ENCODE peak calls at places on chromosome X, in ten cellular contexts. One of them, this sample, is unnamed.

GRCh38 chrX:129780441-129781105 is 824 bp downstream of the SASH3 start:
- DNase-seq in germinal center: no peak
- DNase-seq in AG10803: no peak
- DNase-seq in substantia nigra: peak; percentile 1
- DNase-seq in T-helper 2 cell: no peak
- DNase-seq in neural progenitor cell: no peak
- DNase-seq in activated effector memory CD4-positive, alpha-beta T cell treated with anti-CD3 and anti-CD28 coated beads, Interleukin-2, amount 50 U/mL, for 16 hours: no peak
- DNase-seq in AG08396: no peak
- DNase-seq in G401: no peak
- DNase-seq in dorsolateral prefrontal cortex: no peak
- DNase-seq in this sample: no peak

GRCh38 chrX:47091149-47091775 is 13.0 kb downstream of the RGN start:
- DNase-seq in T-helper 2 cell: no peak
- DNase-seq in substantia nigra: no peak
- DNase-seq in AG08396: no peak
- DNase-seq in dorsolateral prefrontal cortex: no peak
- DNase-seq in neural progenitor cell: peak; percentile 39
- DNase-seq in activated effector memory CD4-positive, alpha-beta T cell treated with anti-CD3 and anti-CD28 coated beads, Interleukin-2, amount 50 U/mL, for 16 hours: no peak
- DNase-seq in AG10803: peak; percentile 10
- DNase-seq in germinal center: no peak
- DNase-seq in G401: no peak
- DNase-seq in this sample: peak; percentile 6

GRCh38 chrX:7132335-7133035 is 15.0 kb upstream of the STS start:
- DNase-seq in AG08396: peak; percentile 34
- DNase-seq in activated effector memory CD4-positive, alpha-beta T cell treated with anti-CD3 and anti-CD28 coated beads, Interleukin-2, amount 50 U/mL, for 16 hours: peak; percentile 67
- DNase-seq in dorsolateral prefrontal cortex: no peak
- DNase-seq in substantia nigra: no peak
- DNase-seq in AG10803: peak; percentile 77
- DNase-seq in germinal center: peak; percentile 11
- DNase-seq in T-helper 2 cell: no peak
- DNase-seq in neural progenitor cell: peak; percentile 42
- DNase-seq in G401: peak; percentile 17
- DNase-seq in this sample: peak; percentile 46

GRCh38 chrX:24426340-24426913 is 38.7 kb upstream of the PDK3 start:
- DNase-seq in activated effector memory CD4-positive, alpha-beta T cell treated with anti-CD3 and anti-CD28 coated beads, Interleukin-2, amount 50 U/mL, for 16 hours: no peak
- DNase-seq in substantia nigra: no peak
- DNase-seq in dorsolateral prefrontal cortex: no peak
- DNase-seq in AG08396: no peak
- DNase-seq in neural progenitor cell: peak; percentile 25
- DNase-seq in AG10803: no peak
- DNase-seq in G401: no peak
- DNase-seq in T-helper 2 cell: peak; percentile 13
- DNase-seq in germinal center: peak; percentile 15
- DNase-seq in this sample: no peak

GRCh38 chrX:63747331-63747730 is 37.7 kb downstream of the ARHGEF9 start:
- DNase-seq in activated effector memory CD4-positive, alpha-beta T cell treated with anti-CD3 and anti-CD28 coated beads, Interleukin-2, amount 50 U/mL, for 16 hours: no peak
- DNase-seq in dorsolateral prefrontal cortex: no peak
- DNase-seq in neural progenitor cell: no peak
- DNase-seq in T-helper 2 cell: no peak
- DNase-seq in substantia nigra: no peak
- DNase-seq in AG10803: peak; percentile 70
- DNase-seq in G401: no peak
- DNase-seq in germinal center: no peak
- DNase-seq in AG08396: peak; percentile 37
- DNase-seq in this sample: no peak

GRCh38 chrX:41604154-41604553 is 84.6 kb upstream of the GPR34 start:
- DNase-seq in G401: no peak
- DNase-seq in substantia nigra: no peak
- DNase-seq in AG10803: no peak
- DNase-seq in dorsolateral prefrontal cortex: no peak
- DNase-seq in neural progenitor cell: no peak
- DNase-seq in activated effector memory CD4-positive, alpha-beta T cell treated with anti-CD3 and anti-CD28 coated beads, Interleukin-2, amount 50 U/mL, for 16 hours: no peak
- DNase-seq in AG08396: no peak
- DNase-seq in germinal center: no peak
- DNase-seq in T-helper 2 cell: no peak
- DNase-seq in this sample: no peak

GRCh38 chrX:7706032-7706431 is 136.9 kb upstream of the VCX start:
- DNase-seq in T-helper 2 cell: no peak
- DNase-seq in neural progenitor cell: no peak
- DNase-seq in dorsolateral prefrontal cortex: no peak
- DNase-seq in G401: peak; percentile 1
- DNase-seq in substantia nigra: no peak
- DNase-seq in AG08396: peak; percentile 7
- DNase-seq in AG10803: peak; percentile 0
- DNase-seq in activated effector memory CD4-positive, alpha-beta T cell treated with anti-CD3 and anti-CD28 coated beads, Interleukin-2, amount 50 U/mL, for 16 hours: no peak
- DNase-seq in germinal center: no peak
- DNase-seq in this sample: no peak

GRCh38 chrX:153773741-153774575 is 6.9 kb upstream of the SRPK3 start:
- DNase-seq in germinal center: no peak
- DNase-seq in G401: no peak
- DNase-seq in T-helper 2 cell: no peak
- DNase-seq in dorsolateral prefrontal cortex: peak; percentile 22
- DNase-seq in activated effector memory CD4-positive, alpha-beta T cell treated with anti-CD3 and anti-CD28 coated beads, Interleukin-2, amount 50 U/mL, for 16 hours: peak; percentile 46
- DNase-seq in AG08396: no peak
- DNase-seq in substantia nigra: no peak
- DNase-seq in neural progenitor cell: no peak
- DNase-seq in AG10803: no peak
- DNase-seq in this sample: no peak

GRCh38 chrX:74535211-74535621 is 79.2 kb downstream of the RLIM start:
- DNase-seq in substantia nigra: no peak
- DNase-seq in activated effector memory CD4-positive, alpha-beta T cell treated with anti-CD3 and anti-CD28 coated beads, Interleukin-2, amount 50 U/mL, for 16 hours: no peak
- DNase-seq in G401: peak; percentile 75
- DNase-seq in T-helper 2 cell: no peak
- DNase-seq in AG08396: peak; percentile 43
- DNase-seq in germinal center: peak; percentile 22
- DNase-seq in neural progenitor cell: peak; percentile 69
- DNase-seq in AG10803: peak; percentile 70
- DNase-seq in dorsolateral prefrontal cortex: peak; percentile 37
- DNase-seq in this sample: no peak

GRCh38 chrX:3371163-3371562 is 24.7 kb upstream of the MXRA5 start:
- DNase-seq in AG10803: no peak
- DNase-seq in substantia nigra: no peak
- DNase-seq in activated effector memory CD4-positive, alpha-beta T cell treated with anti-CD3 and anti-CD28 coated beads, Interleukin-2, amount 50 U/mL, for 16 hours: no peak
- DNase-seq in T-helper 2 cell: no peak
- DNase-seq in AG08396: no peak
- DNase-seq in germinal center: no peak
- DNase-seq in neural progenitor cell: no peak
- DNase-seq in G401: no peak
- DNase-seq in dorsolateral prefrontal cortex: no peak
- DNase-seq in this sample: no peak

GRCh38 chrX:57329008-57329407 is 42.5 kb downstream of the FAAH2 start:
- DNase-seq in AG10803: no peak
- DNase-seq in G401: no peak
- DNase-seq in germinal center: no peak
- DNase-seq in AG08396: no peak
- DNase-seq in T-helper 2 cell: no peak
- DNase-seq in neural progenitor cell: peak; percentile 2
- DNase-seq in activated effector memory CD4-positive, alpha-beta T cell treated with anti-CD3 and anti-CD28 coated beads, Interleukin-2, amount 50 U/mL, for 16 hours: no peak
- DNase-seq in substantia nigra: no peak
- DNase-seq in dorsolateral prefrontal cortex: no peak
- DNase-seq in this sample: no peak

GRCh38 chrX:69103539-69103938 is 61.7 kb downstream of the PJA1 start:
- DNase-seq in germinal center: no peak
- DNase-seq in activated effector memory CD4-positive, alpha-beta T cell treated with anti-CD3 and anti-CD28 coated beads, Interleukin-2, amount 50 U/mL, for 16 hours: no peak
- DNase-seq in neural progenitor cell: no peak
- DNase-seq in T-helper 2 cell: no peak
- DNase-seq in AG10803: no peak
- DNase-seq in dorsolateral prefrontal cortex: no peak
- DNase-seq in substantia nigra: no peak
- DNase-seq in G401: no peak
- DNase-seq in AG08396: no peak
- DNase-seq in this sample: no peak

GRCh38 chrX:100373673-100374072 is 36.4 kb downstream of the PCDH19 start:
- DNase-seq in activated effector memory CD4-positive, alpha-beta T cell treated with anti-CD3 and anti-CD28 coated beads, Interleukin-2, amount 50 U/mL, for 16 hours: no peak
- DNase-seq in G401: no peak
- DNase-seq in substantia nigra: no peak
- DNase-seq in neural progenitor cell: no peak
- DNase-seq in T-helper 2 cell: no peak
- DNase-seq in AG10803: no peak
- DNase-seq in germinal center: no peak
- DNase-seq in AG08396: no peak
- DNase-seq in dorsolateral prefrontal cortex: no peak
- DNase-seq in this sample: no peak

GRCh38 chrX:2691543-2692220 is 587 bp downstream of the CD99 start:
- DNase-seq in dorsolateral prefrontal cortex: no peak
- DNase-seq in G401: no peak
- DNase-seq in AG08396: peak; percentile 62
- DNase-seq in T-helper 2 cell: no peak
- DNase-seq in germinal center: no peak
- DNase-seq in neural progenitor cell: peak; percentile 49
- DNase-seq in AG10803: peak; percentile 47
- DNase-seq in substantia nigra: no peak
- DNase-seq in activated effector memory CD4-positive, alpha-beta T cell treated with anti-CD3 and anti-CD28 coated beads, Interleukin-2, amount 50 U/mL, for 16 hours: peak; percentile 73
- DNase-seq in this sample: peak; percentile 48

GRCh38 chrX:56800801-56801200 is 71.8 kb downstream of the NBDY start:
- DNase-seq in AG10803: no peak
- DNase-seq in activated effector memory CD4-positive, alpha-beta T cell treated with anti-CD3 and anti-CD28 coated beads, Interleukin-2, amount 50 U/mL, for 16 hours: peak; percentile 81
- DNase-seq in germinal center: peak; percentile 21
- DNase-seq in substantia nigra: no peak
- DNase-seq in neural progenitor cell: no peak
- DNase-seq in AG08396: no peak
- DNase-seq in T-helper 2 cell: peak; percentile 38
- DNase-seq in dorsolateral prefrontal cortex: no peak
- DNase-seq in G401: no peak
- DNase-seq in this sample: peak; percentile 75

GRCh38 chrX:67872958-67873357 is 329.1 kb downstream of the AR start:
- DNase-seq in neural progenitor cell: no peak
- DNase-seq in G401: no peak
- DNase-seq in dorsolateral prefrontal cortex: no peak
- DNase-seq in substantia nigra: no peak
- DNase-seq in activated effector memory CD4-positive, alpha-beta T cell treated with anti-CD3 and anti-CD28 coated beads, Interleukin-2, amount 50 U/mL, for 16 hours: no peak
- DNase-seq in T-helper 2 cell: no peak
- DNase-seq in AG08396: no peak
- DNase-seq in germinal center: no peak
- DNase-seq in AG10803: no peak
- DNase-seq in this sample: no peak

GRCh38 chrX:123803331-123803983 is 56.4 kb upstream of the XIAP start:
- DNase-seq in substantia nigra: no peak
- DNase-seq in AG08396: peak; percentile 33
- DNase-seq in G401: no peak
- DNase-seq in germinal center: no peak
- DNase-seq in neural progenitor cell: no peak
- DNase-seq in AG10803: peak; percentile 69
- DNase-seq in T-helper 2 cell: peak; percentile 10
- DNase-seq in dorsolateral prefrontal cortex: no peak
- DNase-seq in activated effector memory CD4-positive, alpha-beta T cell treated with anti-CD3 and anti-CD28 coated beads, Interleukin-2, amount 50 U/mL, for 16 hours: no peak
- DNase-seq in this sample: peak; percentile 42

GRCh38 chrX:97524997-97525396 is 641.3 kb downstream of the RPA4 start:
- DNase-seq in G401: no peak
- DNase-seq in substantia nigra: no peak
- DNase-seq in neural progenitor cell: peak; percentile 17
- DNase-seq in T-helper 2 cell: no peak
- DNase-seq in dorsolateral prefrontal cortex: no peak
- DNase-seq in AG08396: no peak
- DNase-seq in activated effector memory CD4-positive, alpha-beta T cell treated with anti-CD3 and anti-CD28 coated beads, Interleukin-2, amount 50 U/mL, for 16 hours: no peak
- DNase-seq in AG10803: peak; percentile 30
- DNase-seq in germinal center: no peak
- DNase-seq in this sample: no peak

GRCh38 chrX:139766545-139766983 is 58.6 kb upstream of the MCF2 start:
- DNase-seq in dorsolateral prefrontal cortex: no peak
- DNase-seq in germinal center: peak; percentile 4
- DNase-seq in T-helper 2 cell: peak; percentile 24
- DNase-seq in G401: no peak
- DNase-seq in AG10803: no peak
- DNase-seq in activated effector memory CD4-positive, alpha-beta T cell treated with anti-CD3 and anti-CD28 coated beads, Interleukin-2, amount 50 U/mL, for 16 hours: peak; percentile 62
- DNase-seq in substantia nigra: no peak
- DNase-seq in AG08396: no peak
- DNase-seq in neural progenitor cell: no peak
- DNase-seq in this sample: peak; percentile 64

GRCh38 chrX:153438522-153438921 is 7.3 kb downstream of the TREX2 start:
- DNase-seq in activated effector memory CD4-positive, alpha-beta T cell treated with anti-CD3 and anti-CD28 coated beads, Interleukin-2, amount 50 U/mL, for 16 hours: no peak
- DNase-seq in dorsolateral prefrontal cortex: no peak
- DNase-seq in substantia nigra: no peak
- DNase-seq in AG08396: no peak
- DNase-seq in AG10803: peak; percentile 9
- DNase-seq in G401: peak; percentile 34
- DNase-seq in germinal center: no peak
- DNase-seq in T-helper 2 cell: no peak
- DNase-seq in neural progenitor cell: peak; percentile 44
- DNase-seq in this sample: peak; percentile 12

GRCh38 chrX:22366166-22366702 is 93.5 kb downstream of the CBLL2 start:
- DNase-seq in dorsolateral prefrontal cortex: no peak
- DNase-seq in T-helper 2 cell: no peak
- DNase-seq in germinal center: no peak
- DNase-seq in activated effector memory CD4-positive, alpha-beta T cell treated with anti-CD3 and anti-CD28 coated beads, Interleukin-2, amount 50 U/mL, for 16 hours: no peak
- DNase-seq in AG08396: no peak
- DNase-seq in G401: no peak
- DNase-seq in neural progenitor cell: no peak
- DNase-seq in substantia nigra: no peak
- DNase-seq in AG10803: peak; percentile 34
- DNase-seq in this sample: no peak

GRCh38 chrX:46737041-46737440 is 21.9 kb downstream of the SLC9A7 start:
- DNase-seq in germinal center: no peak
- DNase-seq in activated effector memory CD4-positive, alpha-beta T cell treated with anti-CD3 and anti-CD28 coated beads, Interleukin-2, amount 50 U/mL, for 16 hours: no peak
- DNase-seq in G401: no peak
- DNase-seq in neural progenitor cell: no peak
- DNase-seq in AG08396: no peak
- DNase-seq in dorsolateral prefrontal cortex: no peak
- DNase-seq in AG10803: peak; percentile 34
- DNase-seq in T-helper 2 cell: no peak
- DNase-seq in substantia nigra: no peak
- DNase-seq in this sample: no peak